ENCODE peak calls at places on chromosomes 2 and 18, in seven cellular contexts. One of them, this sample, is unnamed.
A peak's percentile ranks its signal among the peaks of the same experiment; 100 is the strongest.

GRCh38 chr2:207561386-207562080 is 31.8 kb downstream of the CREB1 start:
- DNase-seq in lower leg skin: no peak
- DNase-seq in right cardiac atrium: no peak
- DNase-seq in fibroblast of mammary gland: no peak
- DNase-seq in cardiac fibroblast: peak; percentile 11
- DNase-seq in effector memory CD4-positive, alpha-beta T cell: no peak
- DNase-seq in tibial artery: no peak
- DNase-seq in this sample: no peak

GRCh38 chr2:124877065-124877671 is 852.1 kb downstream of the CNTNAP5 start:
- DNase-seq in lower leg skin: no peak
- DNase-seq in right cardiac atrium: no peak
- DNase-seq in fibroblast of mammary gland: no peak
- DNase-seq in cardiac fibroblast: peak; percentile 24
- DNase-seq in effector memory CD4-positive, alpha-beta T cell: no peak
- DNase-seq in tibial artery: no peak
- DNase-seq in this sample: no peak

GRCh38 chr2:216245391-216245790 is 126.9 kb downstream of the MARCHF4 start:
- DNase-seq in lower leg skin: peak; percentile 8
- DNase-seq in right cardiac atrium: no peak
- DNase-seq in fibroblast of mammary gland: no peak
- DNase-seq in cardiac fibroblast: no peak
- DNase-seq in effector memory CD4-positive, alpha-beta T cell: no peak
- DNase-seq in tibial artery: no peak
- DNase-seq in this sample: no peak

GRCh38 chr2:158955974-158956373 is 12.5 kb upstream of the TANC1 start:
- DNase-seq in lower leg skin: no peak
- DNase-seq in right cardiac atrium: no peak
- DNase-seq in fibroblast of mammary gland: no peak
- DNase-seq in cardiac fibroblast: no peak
- DNase-seq in effector memory CD4-positive, alpha-beta T cell: no peak
- DNase-seq in tibial artery: no peak
- DNase-seq in this sample: no peak

GRCh38 chr18:42969366-42969765 is 146.1 kb downstream of the RIT2 start:
- DNase-seq in lower leg skin: no peak
- DNase-seq in right cardiac atrium: no peak
- DNase-seq in fibroblast of mammary gland: no peak
- DNase-seq in cardiac fibroblast: no peak
- DNase-seq in effector memory CD4-positive, alpha-beta T cell: no peak
- DNase-seq in tibial artery: no peak
- DNase-seq in this sample: no peak

GRCh38 chr2:69083126-69083733 is 70.3 kb downstream of the ANTXR1 start:
- DNase-seq in lower leg skin: no peak
- DNase-seq in right cardiac atrium: no peak
- DNase-seq in fibroblast of mammary gland: peak; percentile 63
- DNase-seq in cardiac fibroblast: peak; percentile 69
- DNase-seq in effector memory CD4-positive, alpha-beta T cell: no peak
- DNase-seq in tibial artery: no peak
- DNase-seq in this sample: no peak

GRCh38 chr18:8813621-8814020 is 108.3 kb downstream of the MTCL1 start:
- DNase-seq in lower leg skin: no peak
- DNase-seq in right cardiac atrium: no peak
- DNase-seq in fibroblast of mammary gland: peak; percentile 53
- DNase-seq in cardiac fibroblast: no peak
- DNase-seq in effector memory CD4-positive, alpha-beta T cell: no peak
- DNase-seq in tibial artery: no peak
- DNase-seq in this sample: no peak

GRCh38 chr2:65396348-65397026 is 35.9 kb downstream of the SPRED2 start:
- DNase-seq in lower leg skin: no peak
- DNase-seq in right cardiac atrium: peak; percentile 52
- DNase-seq in fibroblast of mammary gland: peak; percentile 77
- DNase-seq in cardiac fibroblast: peak; percentile 70
- DNase-seq in effector memory CD4-positive, alpha-beta T cell: no peak
- DNase-seq in tibial artery: no peak
- DNase-seq in this sample: peak; percentile 57

GRCh38 chr2:164917296-164917903 is 37.9 kb downstream of the SLC38A11 start:
- DNase-seq in lower leg skin: no peak
- DNase-seq in right cardiac atrium: peak; percentile 23
- DNase-seq in fibroblast of mammary gland: peak; percentile 25
- DNase-seq in cardiac fibroblast: peak; percentile 62
- DNase-seq in effector memory CD4-positive, alpha-beta T cell: no peak
- DNase-seq in tibial artery: peak; percentile 63
- DNase-seq in this sample: peak; percentile 33

GRCh38 chr2:46323671-46324207 is 26.5 kb downstream of the EPAS1 start:
- DNase-seq in lower leg skin: no peak
- DNase-seq in right cardiac atrium: no peak
- DNase-seq in fibroblast of mammary gland: no peak
- DNase-seq in cardiac fibroblast: peak; percentile 53
- DNase-seq in effector memory CD4-positive, alpha-beta T cell: no peak
- DNase-seq in tibial artery: no peak
- DNase-seq in this sample: no peak

GRCh38 chr2:30336978-30337841 is 105.9 kb downstream of the LBH start:
- DNase-seq in lower leg skin: no peak
- DNase-seq in right cardiac atrium: no peak
- DNase-seq in fibroblast of mammary gland: no peak
- DNase-seq in cardiac fibroblast: no peak
- DNase-seq in effector memory CD4-positive, alpha-beta T cell: peak; percentile 10
- DNase-seq in tibial artery: no peak
- DNase-seq in this sample: no peak

GRCh38 chr2:173184031-173185004 is 108.7 kb downstream of the MAP3K20 start:
- DNase-seq in lower leg skin: no peak
- DNase-seq in right cardiac atrium: peak; percentile 42
- DNase-seq in fibroblast of mammary gland: peak; percentile 100
- DNase-seq in cardiac fibroblast: peak; percentile 99
- DNase-seq in effector memory CD4-positive, alpha-beta T cell: no peak
- DNase-seq in tibial artery: peak; percentile 86
- DNase-seq in this sample: no peak

GRCh38 chr18:12076424-12077140 is 17.1 kb upstream of the ANKRD62 start:
- DNase-seq in lower leg skin: no peak
- DNase-seq in right cardiac atrium: no peak
- DNase-seq in fibroblast of mammary gland: peak; percentile 14
- DNase-seq in cardiac fibroblast: peak; percentile 14
- DNase-seq in effector memory CD4-positive, alpha-beta T cell: no peak
- DNase-seq in tibial artery: no peak
- DNase-seq in this sample: no peak

GRCh38 chr2:187581125-187581896 is 27.1 kb upstream of the TFPI start:
- DNase-seq in lower leg skin: no peak
- DNase-seq in right cardiac atrium: no peak
- DNase-seq in fibroblast of mammary gland: peak; percentile 70
- DNase-seq in cardiac fibroblast: peak; percentile 75
- DNase-seq in effector memory CD4-positive, alpha-beta T cell: no peak
- DNase-seq in tibial artery: no peak
- DNase-seq in this sample: no peak

GRCh38 chr2:97645112-97645699 is 656 bp upstream of the COX5B start:
- DNase-seq in lower leg skin: no peak
- DNase-seq in right cardiac atrium: peak; percentile 53
- DNase-seq in fibroblast of mammary gland: no peak
- DNase-seq in cardiac fibroblast: no peak
- DNase-seq in effector memory CD4-positive, alpha-beta T cell: no peak
- DNase-seq in tibial artery: no peak
- DNase-seq in this sample: no peak

GRCh38 chr2:218671077-218671653 is 637 bp downstream of the RNF25 start:
- DNase-seq in lower leg skin: no peak
- DNase-seq in right cardiac atrium: no peak
- DNase-seq in fibroblast of mammary gland: peak; percentile 49
- DNase-seq in cardiac fibroblast: peak; percentile 46
- DNase-seq in effector memory CD4-positive, alpha-beta T cell: no peak
- DNase-seq in tibial artery: no peak
- DNase-seq in this sample: no peak

GRCh38 chr2:32806857-32807256 is 139.9 kb upstream of the LTBP1 start:
- DNase-seq in lower leg skin: no peak
- DNase-seq in right cardiac atrium: no peak
- DNase-seq in fibroblast of mammary gland: no peak
- DNase-seq in cardiac fibroblast: no peak
- DNase-seq in effector memory CD4-positive, alpha-beta T cell: no peak
- DNase-seq in tibial artery: no peak
- DNase-seq in this sample: no peak

DNA sequence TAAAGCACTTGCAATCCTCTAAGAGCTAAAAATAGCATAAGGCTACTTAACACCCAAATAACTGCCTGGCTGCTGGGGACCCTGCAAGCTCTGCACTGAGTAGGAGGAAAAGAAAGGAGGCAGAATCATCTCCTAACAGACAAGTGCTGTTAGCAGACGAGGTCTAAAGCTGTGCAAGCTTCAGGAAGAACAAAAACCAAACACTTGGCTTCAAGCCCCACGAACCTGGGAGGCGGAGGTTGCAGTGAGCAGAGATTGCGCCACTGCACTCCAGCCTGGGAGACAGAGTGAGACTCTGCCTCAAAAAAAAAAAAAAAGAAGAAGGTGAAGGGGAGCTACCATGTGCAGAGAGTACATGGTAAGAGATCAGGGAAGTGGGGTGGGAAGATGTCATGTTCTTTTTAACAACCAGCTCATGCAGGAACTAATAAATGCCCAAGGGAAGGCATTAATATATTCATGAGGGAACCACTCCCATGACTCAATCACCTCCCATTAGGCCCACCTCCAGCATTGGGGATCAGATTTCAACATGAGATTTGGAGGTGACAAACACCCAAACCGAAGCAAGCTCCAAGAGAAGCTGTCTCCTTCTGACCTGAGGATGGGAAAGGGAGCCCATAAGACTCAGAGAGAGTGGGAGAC is 28.8 kb upstream of the INO80C start:
- DNase-seq in lower leg skin: no peak
- DNase-seq in right cardiac atrium: no peak
- DNase-seq in fibroblast of mammary gland: peak; percentile 54
- DNase-seq in cardiac fibroblast: peak; percentile 54
- DNase-seq in effector memory CD4-positive, alpha-beta T cell: no peak
- DNase-seq in tibial artery: no peak
- DNase-seq in this sample: no peak
- H3K4me3 ChIP-seq in lower leg skin: no peak overlapping the region
- H3K4me3 ChIP-seq in right cardiac atrium: peak overlapping the region; percentile 14
- H3K4me3 ChIP-seq in fibroblast of mammary gland: no peak overlapping the region
- H3K4me3 ChIP-seq in cardiac fibroblast: no peak overlapping the region
- H3K4me3 ChIP-seq in effector memory CD4-positive, alpha-beta T cell: no peak overlapping the region
- H3K4me3 ChIP-seq in tibial artery: no peak overlapping the region
- H3K4me3 ChIP-seq in this sample: no peak overlapping the region

GRCh38 chr2:96540136-96540535 is 3.6 kb downstream of the ARID5A start:
- DNase-seq in lower leg skin: no peak
- DNase-seq in right cardiac atrium: no peak
- DNase-seq in fibroblast of mammary gland: peak; percentile 55
- DNase-seq in cardiac fibroblast: peak; percentile 28
- DNase-seq in effector memory CD4-positive, alpha-beta T cell: no peak
- DNase-seq in tibial artery: no peak
- DNase-seq in this sample: no peak

GRCh38 chr2:96541326-96541725 is 4.8 kb downstream of the ARID5A start:
- DNase-seq in lower leg skin: no peak
- DNase-seq in right cardiac atrium: no peak
- DNase-seq in fibroblast of mammary gland: peak; percentile 89
- DNase-seq in cardiac fibroblast: no peak
- DNase-seq in effector memory CD4-positive, alpha-beta T cell: no peak
- DNase-seq in tibial artery: no peak
- DNase-seq in this sample: no peak

GRCh38 chr2:96537734-96538486 is 1.4 kb downstream of the ARID5A start:
- DNase-seq in lower leg skin: no peak
- DNase-seq in right cardiac atrium: peak; percentile 46
- DNase-seq in fibroblast of mammary gland: no peak
- DNase-seq in cardiac fibroblast: no peak
- DNase-seq in effector memory CD4-positive, alpha-beta T cell: peak; percentile 61
- DNase-seq in tibial artery: peak; percentile 74
- DNase-seq in this sample: no peak

GRCh38 chr2:96538487-96539214 is 2.1 kb downstream of the ARID5A start:
- DNase-seq in lower leg skin: peak; percentile 98
- DNase-seq in right cardiac atrium: peak; percentile 89
- DNase-seq in fibroblast of mammary gland: no peak
- DNase-seq in cardiac fibroblast: no peak
- DNase-seq in effector memory CD4-positive, alpha-beta T cell: peak; percentile 92
- DNase-seq in tibial artery: peak; percentile 89
- DNase-seq in this sample: peak; percentile 76

GRCh38 chr2:96539215-96539920 is 2.8 kb downstream of the ARID5A start:
- DNase-seq in lower leg skin: no peak
- DNase-seq in right cardiac atrium: no peak
- DNase-seq in fibroblast of mammary gland: no peak
- DNase-seq in cardiac fibroblast: no peak
- DNase-seq in effector memory CD4-positive, alpha-beta T cell: no peak
- DNase-seq in tibial artery: peak; percentile 62
- DNase-seq in this sample: no peak
- H3K4me3 ChIP-seq in lower leg skin: no peak overlapping the region
- H3K4me3 ChIP-seq in right cardiac atrium: no peak overlapping the region
- H3K4me3 ChIP-seq in fibroblast of mammary gland: no peak overlapping the region
- H3K4me3 ChIP-seq in cardiac fibroblast: no peak overlapping the region
- H3K4me3 ChIP-seq in effector memory CD4-positive, alpha-beta T cell: peak overlapping the region; percentile 99
- H3K4me3 ChIP-seq in tibial artery: peak overlapping the region; percentile 88
- H3K4me3 ChIP-seq in this sample: no peak overlapping the region

DNA sequence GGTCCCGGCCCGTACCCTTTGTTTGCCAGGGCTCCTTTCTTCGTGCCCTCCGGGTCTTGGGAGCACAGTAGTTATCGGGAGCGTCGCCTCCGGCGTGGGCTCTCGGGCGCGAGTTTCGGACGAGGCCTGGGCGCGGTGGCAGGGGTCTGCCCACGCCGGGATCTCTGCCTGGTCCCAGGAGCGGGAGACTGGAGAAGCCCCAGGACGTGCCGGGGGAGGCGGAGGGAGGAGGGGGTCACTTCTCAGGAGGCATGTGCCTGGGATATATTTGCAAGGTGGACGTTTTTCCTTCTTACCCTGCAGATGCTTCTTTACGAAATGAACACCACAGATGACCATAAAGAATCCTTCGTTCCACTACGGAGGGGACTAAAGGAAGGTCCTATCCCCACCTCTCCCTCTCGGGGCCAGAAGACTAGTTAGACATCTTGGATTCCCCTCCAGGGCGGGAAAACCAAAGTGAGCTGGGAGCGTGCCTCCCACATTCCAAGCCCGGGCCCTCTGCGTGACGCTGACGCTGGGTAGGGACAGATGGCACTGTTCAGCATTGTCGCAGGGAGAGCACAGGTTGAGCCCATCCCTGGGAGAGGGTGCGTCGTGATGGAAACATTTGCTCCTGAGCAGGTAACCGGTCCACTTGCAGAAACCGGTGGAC is 483 bp upstream of the FHL2 start:
- DNase-seq in lower leg skin: no peak
- DNase-seq in right cardiac atrium: no peak
- DNase-seq in fibroblast of mammary gland: no peak
- DNase-seq in cardiac fibroblast: no peak
- DNase-seq in effector memory CD4-positive, alpha-beta T cell: no peak
- DNase-seq in tibial artery: no peak
- DNase-seq in this sample: no peak
- H3K4me3 ChIP-seq in lower leg skin: peak overlapping the region; percentile 91
- H3K4me3 ChIP-seq in right cardiac atrium: peak overlapping the region; percentile 85
- H3K4me3 ChIP-seq in fibroblast of mammary gland: peak overlapping the region; percentile 1
- H3K4me3 ChIP-seq in cardiac fibroblast: peak overlapping the region; percentile 94
- H3K4me3 ChIP-seq in effector memory CD4-positive, alpha-beta T cell: peak overlapping the region; percentile 72
- H3K4me3 ChIP-seq in tibial artery: peak overlapping the region; percentile 83
- H3K4me3 ChIP-seq in this sample: peak overlapping the region; percentile 34

DNA sequence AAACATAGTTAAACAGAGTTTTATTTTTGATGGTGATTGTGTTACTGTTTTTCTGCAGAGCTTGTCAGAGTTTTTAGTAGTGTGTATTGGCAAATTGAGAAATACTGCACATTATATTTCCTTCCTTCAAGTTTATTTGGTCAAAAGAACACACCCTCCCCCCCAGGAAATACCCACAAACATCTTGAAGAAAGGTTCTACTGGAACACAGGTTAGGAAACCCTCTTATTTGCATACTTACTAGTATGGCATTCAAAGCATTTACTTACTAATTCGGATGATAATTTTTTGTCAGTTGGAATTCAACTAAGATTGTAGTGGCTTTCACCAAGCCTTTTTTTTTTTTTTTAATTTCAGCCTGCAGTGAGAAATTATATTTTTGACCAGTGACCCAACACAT is 9.1 kb downstream of the CAB39 start:
- DNase-seq in lower leg skin: no peak
- DNase-seq in right cardiac atrium: no peak
- DNase-seq in fibroblast of mammary gland: no peak
- DNase-seq in cardiac fibroblast: peak; percentile 58
- DNase-seq in effector memory CD4-positive, alpha-beta T cell: no peak
- DNase-seq in tibial artery: no peak
- DNase-seq in this sample: no peak
- H3K4me3 ChIP-seq in lower leg skin: no peak overlapping the region
- H3K4me3 ChIP-seq in right cardiac atrium: no peak overlapping the region
- H3K4me3 ChIP-seq in fibroblast of mammary gland: no peak overlapping the region
- H3K4me3 ChIP-seq in cardiac fibroblast: no peak overlapping the region
- H3K4me3 ChIP-seq in effector memory CD4-positive, alpha-beta T cell: no peak overlapping the region
- H3K4me3 ChIP-seq in tibial artery: no peak overlapping the region
- H3K4me3 ChIP-seq in this sample: no peak overlapping the region